ENCODE peak calls at places on chromosomes 12 and 14, in six cellular contexts. One of them, this sample, is unnamed.

GRCh38 chr12:69027411-69027811 is 94.4 kb upstream of the CPM start:
- DNase-seq in K562: no peak
- DNase-seq in suprapubic skin: no peak
- DNase-seq in esophagus squamous epithelium: no peak
- DNase-seq in ovary: no peak
- DNase-seq in mesendoderm: no peak
- DNase-seq in this sample: no peak

GRCh38 chr12:96862326-96862725 is 44.7 kb upstream of the NEDD1 start:
- DNase-seq in esophagus squamous epithelium: no peak
- DNase-seq in suprapubic skin: no peak
- DNase-seq in K562: no peak
- DNase-seq in mesendoderm: peak; percentile 91
- DNase-seq in ovary: no peak
- DNase-seq in this sample: no peak

GRCh38 chr12:114690267-114691135 is 6.5 kb upstream of the TBX3 start:
- DNase-seq in mesendoderm: no peak
- DNase-seq in ovary: no peak
- DNase-seq in esophagus squamous epithelium: no peak
- DNase-seq in suprapubic skin: no peak
- DNase-seq in K562: no peak
- DNase-seq in this sample: no peak

GRCh38 chr12:132327351-132328171 is 1.8 kb downstream of the GALNT9 start:
- DNase-seq in suprapubic skin: no peak
- DNase-seq in K562: no peak
- DNase-seq in mesendoderm: peak; percentile 62
- DNase-seq in ovary: peak; percentile 29
- DNase-seq in esophagus squamous epithelium: no peak
- DNase-seq in this sample: no peak

GRCh38 chr12:105733579-105733978 is 403.1 kb downstream of the C12orf75 start:
- DNase-seq in ovary: no peak
- DNase-seq in mesendoderm: no peak
- DNase-seq in suprapubic skin: no peak
- DNase-seq in K562: no peak
- DNase-seq in esophagus squamous epithelium: no peak
- DNase-seq in this sample: no peak

GRCh38 chr14:92105845-92106094 is 612 bp downstream of the ATXN3 start:
- DNase-seq in ovary: peak; percentile 63
- DNase-seq in K562: no peak
- DNase-seq in esophagus squamous epithelium: peak; percentile 8
- DNase-seq in suprapubic skin: peak; percentile 80
- DNase-seq in mesendoderm: no peak
- DNase-seq in this sample: no peak

GRCh38 chr14:100677152-100677924 is 49.4 kb upstream of the DLK1 start:
- DNase-seq in mesendoderm: peak; percentile 71
- DNase-seq in ovary: peak; percentile 84
- DNase-seq in suprapubic skin: no peak
- DNase-seq in esophagus squamous epithelium: no peak
- DNase-seq in K562: no peak
- DNase-seq in this sample: no peak

GRCh38 chr12:69514845-69515244 is 44.7 kb downstream of the FRS2 start:
- DNase-seq in ovary: no peak
- DNase-seq in K562: no peak
- DNase-seq in suprapubic skin: no peak
- DNase-seq in esophagus squamous epithelium: no peak
- DNase-seq in mesendoderm: no peak
- DNase-seq in this sample: no peak

GRCh38 chr12:18431776-18432175 is 170.5 kb downstream of the PIK3C2G start:
- DNase-seq in ovary: no peak
- DNase-seq in suprapubic skin: no peak
- DNase-seq in K562: no peak
- DNase-seq in mesendoderm: no peak
- DNase-seq in esophagus squamous epithelium: no peak
- DNase-seq in this sample: no peak

GRCh38 chr14:54338696-54339317 is 58.0 kb upstream of the CDKN3 start:
- DNase-seq in K562: no peak
- DNase-seq in suprapubic skin: no peak
- DNase-seq in ovary: no peak
- DNase-seq in esophagus squamous epithelium: no peak
- DNase-seq in mesendoderm: peak; percentile 89
- DNase-seq in this sample: no peak

GRCh38 chr12:68792952-68793351 is 15.0 kb upstream of the MDM2 start:
- DNase-seq in K562: peak; percentile 72
- DNase-seq in suprapubic skin: no peak
- DNase-seq in mesendoderm: peak; percentile 65
- DNase-seq in esophagus squamous epithelium: no peak
- DNase-seq in ovary: no peak
- DNase-seq in this sample: no peak

GRCh38 chr12:1131811-1132224 is 140.8 kb downstream of the ERC1 start:
- DNase-seq in suprapubic skin: no peak
- DNase-seq in mesendoderm: no peak
- DNase-seq in ovary: no peak
- DNase-seq in K562: no peak
- DNase-seq in esophagus squamous epithelium: no peak
- DNase-seq in this sample: no peak

DNA sequence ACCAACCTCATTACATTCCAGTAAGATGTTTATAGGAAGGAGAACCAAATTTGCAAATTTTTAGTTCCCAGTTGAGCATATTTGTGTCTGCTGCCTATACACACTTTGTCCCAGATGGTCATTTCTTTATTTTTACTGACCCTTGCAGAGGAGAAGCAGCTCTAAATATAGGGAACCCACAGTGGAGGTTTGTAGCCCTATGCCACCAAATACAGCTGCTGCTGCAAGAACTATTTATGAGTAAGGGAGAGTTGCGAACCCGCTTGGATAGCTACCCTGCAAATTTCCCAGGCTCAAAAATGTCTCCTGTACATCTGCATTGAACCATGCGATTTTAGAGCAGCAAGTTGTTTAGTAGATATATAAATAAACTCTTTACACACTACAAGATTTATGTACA is 48.2 kb downstream of the NAV3 start:
- DNase-seq in suprapubic skin: no peak
- DNase-seq in ovary: no peak
- DNase-seq in mesendoderm: no peak
- DNase-seq in esophagus squamous epithelium: no peak
- DNase-seq in K562: no peak
- DNase-seq in this sample: no peak
- H3K4me1 ChIP-seq in suprapubic skin: no peaks in the 10 kb centered on the region
- H3K4me1 ChIP-seq in ovary: peaks cover 2% of the 10 kb centered on the region
- H3K4me1 ChIP-seq in mesendoderm: no peaks in the 10 kb centered on the region
- H3K4me1 ChIP-seq in esophagus squamous epithelium: no peaks in the 10 kb centered on the region
- H3K4me1 ChIP-seq in K562: no peaks in the 10 kb centered on the region
- H3K4me1 ChIP-seq in this sample: no peaks in the 10 kb centered on the region

GRCh38 chr12:7092229-7092985 is at the start of gene C1R:
- DNase-seq in ovary: peak; percentile 95
- DNase-seq in mesendoderm: peak; percentile 67
- DNase-seq in esophagus squamous epithelium: no peak
- DNase-seq in K562: peak; percentile 58
- DNase-seq in suprapubic skin: peak; percentile 90
- DNase-seq in this sample: peak; percentile 78
- H3K4me3 ChIP-seq in ovary: peak within 1 kb of the TSS; percentile 64
- H3K4me3 ChIP-seq in mesendoderm: no peak within 1 kb of the TSS
- H3K4me3 ChIP-seq in esophagus squamous epithelium: peak within 1 kb of the TSS; percentile 47
- H3K4me3 ChIP-seq in K562: no peak within 1 kb of the TSS
- H3K4me3 ChIP-seq in suprapubic skin: peak within 1 kb of the TSS; percentile 52
- H3K4me3 ChIP-seq in this sample: peak within 1 kb of the TSS; percentile 83

DNA sequence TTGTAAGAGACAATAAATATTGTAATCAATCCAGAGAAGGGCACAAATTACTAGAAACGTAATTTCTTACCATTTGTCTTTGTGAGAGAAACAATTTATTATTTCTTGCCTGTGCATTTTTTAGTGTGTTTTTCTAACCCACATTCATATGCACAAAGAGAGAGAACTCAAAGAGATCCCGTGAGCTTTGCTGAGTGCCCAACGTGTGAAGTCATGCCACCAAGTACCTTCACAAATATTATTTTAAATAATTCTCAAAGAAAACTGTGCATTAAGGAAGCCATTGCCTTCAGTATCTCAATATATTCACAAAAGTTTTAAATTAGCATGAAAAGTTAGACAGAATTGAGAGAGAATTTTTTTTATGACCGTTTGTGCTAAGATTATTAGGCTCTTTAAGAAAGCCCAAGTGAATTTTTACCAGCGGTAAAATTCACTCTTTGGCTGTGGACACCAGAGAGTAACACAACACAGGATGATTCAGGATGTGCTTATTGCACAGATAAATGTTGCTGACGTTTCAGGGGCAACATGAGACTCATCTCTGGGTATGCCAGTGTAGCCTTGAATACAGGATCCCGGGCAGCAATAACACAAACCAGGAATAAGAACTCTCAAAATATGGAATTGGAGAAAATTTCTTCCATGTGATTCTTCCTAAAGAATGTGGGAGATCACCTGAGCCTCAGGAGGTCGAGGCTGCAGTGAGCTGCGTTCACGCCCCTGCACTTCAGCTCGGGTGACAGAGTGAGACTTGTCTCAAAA is 2.9 kb downstream of the ARHGDIB start:
- DNase-seq in ovary: no peak
- DNase-seq in mesendoderm: no peak
- DNase-seq in esophagus squamous epithelium: no peak
- DNase-seq in K562: no peak
- DNase-seq in suprapubic skin: no peak
- DNase-seq in this sample: no peak
- H3K4me1 ChIP-seq in ovary: peaks cover 2% of the 10 kb centered on the region
- H3K4me1 ChIP-seq in mesendoderm: no peaks in the 10 kb centered on the region
- H3K4me1 ChIP-seq in esophagus squamous epithelium: no peaks in the 10 kb centered on the region
- H3K4me1 ChIP-seq in K562: no peaks in the 10 kb centered on the region
- H3K4me1 ChIP-seq in suprapubic skin: peaks cover 53% of the 10 kb centered on the region
- H3K4me1 ChIP-seq in this sample: peaks cover 63% of the 10 kb centered on the region

GRCh38 chr12:91106283-91106682 is 5.0 kb downstream of the LUM start:
- DNase-seq in ovary: no peak
- DNase-seq in mesendoderm: no peak
- DNase-seq in esophagus squamous epithelium: no peak
- DNase-seq in suprapubic skin: no peak
- DNase-seq in K562: no peak
- DNase-seq in this sample: no peak

GRCh38 chr12:91105807-91106206 is 5.5 kb downstream of the LUM start:
- DNase-seq in suprapubic skin: no peak
- DNase-seq in esophagus squamous epithelium: no peak
- DNase-seq in mesendoderm: no peak
- DNase-seq in K562: no peak
- DNase-seq in ovary: no peak
- DNase-seq in this sample: no peak

GRCh38 chr12:91111366-91112321 is at the start of gene LUM:
- DNase-seq in ovary: peak; percentile 63
- DNase-seq in K562: no peak
- DNase-seq in suprapubic skin: peak; percentile 66
- DNase-seq in esophagus squamous epithelium: no peak
- DNase-seq in mesendoderm: peak; percentile 36
- DNase-seq in this sample: no peak

GRCh38 chr12:91108196-91108595 is 3.1 kb downstream of the LUM start:
- DNase-seq in suprapubic skin: no peak
- DNase-seq in ovary: no peak
- DNase-seq in mesendoderm: peak; percentile 38
- DNase-seq in esophagus squamous epithelium: no peak
- DNase-seq in K562: no peak
- DNase-seq in this sample: no peak

GRCh38 chr12:91109148-91109564 is 2.1 kb downstream of the LUM start:
- DNase-seq in suprapubic skin: peak; percentile 69
- DNase-seq in mesendoderm: peak; percentile 80
- DNase-seq in esophagus squamous epithelium: no peak
- DNase-seq in K562: peak; percentile 32
- DNase-seq in ovary: peak; percentile 85
- DNase-seq in this sample: no peak
- H3K4me3 ChIP-seq in suprapubic skin: peak overlapping the region; percentile 5
- H3K4me3 ChIP-seq in mesendoderm: no peak overlapping the region
- H3K4me3 ChIP-seq in esophagus squamous epithelium: no peak overlapping the region
- H3K4me3 ChIP-seq in K562: no peak overlapping the region
- H3K4me3 ChIP-seq in ovary: peak overlapping the region; percentile 32
- H3K4me3 ChIP-seq in this sample: no peak overlapping the region

GRCh38 chr12:119676573-119676972 is 8.6 kb downstream of the PRKAB1 start:
- DNase-seq in ovary: no peak
- DNase-seq in K562: peak; percentile 23
- DNase-seq in suprapubic skin: no peak
- DNase-seq in esophagus squamous epithelium: no peak
- DNase-seq in mesendoderm: no peak
- DNase-seq in this sample: no peak
- H3K4me1 ChIP-seq in ovary: no peaks in the 10 kb centered on the region
- H3K4me1 ChIP-seq in K562: peaks cover 20% of the 10 kb centered on the region
- H3K4me1 ChIP-seq in suprapubic skin: peaks cover 18% of the 10 kb centered on the region
- H3K4me1 ChIP-seq in esophagus squamous epithelium: peaks cover 16% of the 10 kb centered on the region
- H3K4me1 ChIP-seq in mesendoderm: no peaks in the 10 kb centered on the region
- H3K4me1 ChIP-seq in this sample: no peaks in the 10 kb centered on the region

GRCh38 chr14:63205281-63205575 is 985 bp downstream of the RHOJ start:
- DNase-seq in esophagus squamous epithelium: no peak
- DNase-seq in mesendoderm: no peak
- DNase-seq in ovary: no peak
- DNase-seq in suprapubic skin: no peak
- DNase-seq in K562: no peak
- DNase-seq in this sample: no peak

GRCh38 chr14:63205850-63206249 is 1.6 kb downstream of the RHOJ start:
- DNase-seq in esophagus squamous epithelium: no peak
- DNase-seq in suprapubic skin: no peak
- DNase-seq in mesendoderm: no peak
- DNase-seq in K562: no peak
- DNase-seq in ovary: no peak
- DNase-seq in this sample: no peak

GRCh38 chr14:63204407-63205280 is at the start of gene RHOJ:
- DNase-seq in esophagus squamous epithelium: no peak
- DNase-seq in suprapubic skin: no peak
- DNase-seq in ovary: peak; percentile 26
- DNase-seq in K562: no peak
- DNase-seq in mesendoderm: peak; percentile 57
- DNase-seq in this sample: no peak

GRCh38 chr14:63203015-63203414 is 1.2 kb upstream of the RHOJ start:
- DNase-seq in K562: no peak
- DNase-seq in suprapubic skin: no peak
- DNase-seq in ovary: no peak
- DNase-seq in mesendoderm: no peak
- DNase-seq in esophagus squamous epithelium: no peak
- DNase-seq in this sample: no peak

GRCh38 chr14:63203618-63204406 is 431 bp upstream of the RHOJ start:
- DNase-seq in mesendoderm: peak; percentile 92
- DNase-seq in K562: no peak
- DNase-seq in esophagus squamous epithelium: peak; percentile 7
- DNase-seq in suprapubic skin: peak; percentile 86
- DNase-seq in ovary: peak; percentile 84
- DNase-seq in this sample: peak; percentile 40
- H3K4me3 ChIP-seq in mesendoderm: no peak overlapping the region
- H3K4me3 ChIP-seq in K562: no peak overlapping the region
- H3K4me3 ChIP-seq in esophagus squamous epithelium: peak overlapping the region; percentile 52
- H3K4me3 ChIP-seq in suprapubic skin: peak overlapping the region; percentile 47
- H3K4me3 ChIP-seq in ovary: peak overlapping the region; percentile 43
- H3K4me3 ChIP-seq in this sample: peak overlapping the region; percentile 72

DNA sequence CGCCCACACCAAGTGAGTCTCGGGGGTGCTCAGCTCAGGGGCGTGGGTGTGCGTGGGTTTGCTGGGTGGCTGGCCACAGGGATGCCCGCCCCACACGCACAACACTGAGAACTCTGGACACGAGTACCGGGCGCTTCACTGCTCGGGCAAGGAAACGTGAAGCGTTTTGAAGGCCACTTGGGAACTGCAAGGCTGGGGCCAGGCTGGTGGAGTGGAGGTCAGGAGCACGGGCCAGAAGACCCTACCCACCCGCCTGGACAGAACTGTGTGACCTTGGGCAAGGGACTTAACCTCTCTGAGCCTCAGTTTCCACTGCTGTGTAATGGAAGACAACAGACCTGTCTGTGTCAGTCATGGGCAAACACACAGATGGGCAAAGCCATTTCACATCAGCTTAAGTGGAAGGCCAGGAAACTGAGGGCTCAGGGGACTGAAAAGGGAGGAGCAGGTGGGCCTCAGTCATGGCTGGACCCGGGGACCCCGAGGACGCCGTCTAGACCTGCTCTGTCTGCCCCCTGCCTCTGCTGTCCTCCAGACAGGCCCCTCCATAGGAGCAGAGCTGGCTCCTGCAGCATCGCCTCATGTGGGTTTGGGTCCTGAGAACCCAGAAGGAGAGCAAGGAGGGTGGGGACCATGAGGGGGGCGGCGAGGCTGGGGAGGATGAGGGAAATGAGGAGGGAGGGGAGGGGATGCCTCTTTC is 52.5 kb downstream of the ADGRD1 start:
- DNase-seq in suprapubic skin: no peak
- DNase-seq in mesendoderm: no peak
- DNase-seq in K562: no peak
- DNase-seq in ovary: no peak
- DNase-seq in esophagus squamous epithelium: no peak
- DNase-seq in this sample: no peak
- H3K4me1 ChIP-seq in suprapubic skin: peaks cover 15% of the 10 kb centered on the region
- H3K4me1 ChIP-seq in mesendoderm: no peaks in the 10 kb centered on the region
- H3K4me1 ChIP-seq in K562: no peaks in the 10 kb centered on the region
- H3K4me1 ChIP-seq in ovary: no peaks in the 10 kb centered on the region
- H3K4me1 ChIP-seq in esophagus squamous epithelium: no peaks in the 10 kb centered on the region
- H3K4me1 ChIP-seq in this sample: peaks cover 6% of the 10 kb centered on the region

This sample was measured in thoracic aorta.